ENCODE peak calls at places on chromosomes 1 and 21, in four cellular contexts. One of them, this sample, is unnamed.

GRCh38 chr1:104238991-104239390 is 489.3 kb downstream of the AMY1C start:
- DNase-seq in sciatic nerve: no peak
- DNase-seq in NCI-H1092 treated with DMSO at 0.1 percent for 48 hours: peak; percentile 17
- DNase-seq in HT-29: no peak
- DNase-seq in this sample: no peak

GRCh38 chr1:47894718-47895393 is 102.3 kb downstream of the TRABD2B start:
- DNase-seq in sciatic nerve: no peak
- DNase-seq in NCI-H1092 treated with DMSO at 0.1 percent for 48 hours: no peak
- DNase-seq in HT-29: peak; percentile 66
- DNase-seq in this sample: no peak

GRCh38 chr1:199313444-199313843 is 674.6 kb downstream of the PTPRC start:
- DNase-seq in sciatic nerve: no peak
- DNase-seq in NCI-H1092 treated with DMSO at 0.1 percent for 48 hours: no peak
- DNase-seq in HT-29: no peak
- DNase-seq in this sample: no peak

GRCh38 chr1:161166669-161167548 is 683 bp downstream of the PPOX start:
- DNase-seq in sciatic nerve: no peak
- DNase-seq in NCI-H1092 treated with DMSO at 0.1 percent for 48 hours: peak; percentile 52
- DNase-seq in HT-29: peak; percentile 26
- DNase-seq in this sample: no peak

GRCh38 chr1:221741364-221741970 is 422 bp downstream of the DUSP10 start:
- DNase-seq in sciatic nerve: peak; percentile 59
- DNase-seq in NCI-H1092 treated with DMSO at 0.1 percent for 48 hours: peak; percentile 56
- DNase-seq in HT-29: no peak
- DNase-seq in this sample: peak; percentile 31

GRCh38 chr1:188499690-188500089 is 1670.9 kb downstream of the PLA2G4A start:
- DNase-seq in sciatic nerve: no peak
- DNase-seq in NCI-H1092 treated with DMSO at 0.1 percent for 48 hours: no peak
- DNase-seq in HT-29: no peak
- DNase-seq in this sample: no peak

GRCh38 chr1:119453021-119453420 is 38.1 kb downstream of the HSD3B2 start:
- DNase-seq in sciatic nerve: peak; percentile 65
- DNase-seq in NCI-H1092 treated with DMSO at 0.1 percent for 48 hours: no peak
- DNase-seq in HT-29: peak; percentile 12
- DNase-seq in this sample: no peak

GRCh38 chr1:209576392-209576791 is 7.1 kb upstream of the CAMK1G start:
- DNase-seq in sciatic nerve: no peak
- DNase-seq in NCI-H1092 treated with DMSO at 0.1 percent for 48 hours: no peak
- DNase-seq in HT-29: no peak
- DNase-seq in this sample: no peak

GRCh38 chr1:116409751-116410182 is 36.7 kb downstream of the ATP1A1 start:
- DNase-seq in sciatic nerve: no peak
- DNase-seq in NCI-H1092 treated with DMSO at 0.1 percent for 48 hours: no peak
- DNase-seq in HT-29: no peak
- DNase-seq in this sample: no peak

GRCh38 chr1:7616076-7616833 is 154.8 kb upstream of the VAMP3 start:
- DNase-seq in sciatic nerve: no peak
- DNase-seq in NCI-H1092 treated with DMSO at 0.1 percent for 48 hours: no peak
- DNase-seq in HT-29: peak; percentile 16
- DNase-seq in this sample: no peak

GRCh38 chr1:16978589-16979474 is 1.6 kb downstream of the MFAP2 start:
- DNase-seq in sciatic nerve: no peak
- DNase-seq in NCI-H1092 treated with DMSO at 0.1 percent for 48 hours: no peak
- DNase-seq in HT-29: no peak
- DNase-seq in this sample: no peak

GRCh38 chr1:215005656-215006335 is 76.7 kb upstream of the KCNK2 start:
- DNase-seq in sciatic nerve: no peak
- DNase-seq in NCI-H1092 treated with DMSO at 0.1 percent for 48 hours: no peak
- DNase-seq in HT-29: no peak
- DNase-seq in this sample: no peak

GRCh38 chr1:245045087-245045881 is 109.5 kb upstream of the KIF26B start:
- DNase-seq in sciatic nerve: no peak
- DNase-seq in NCI-H1092 treated with DMSO at 0.1 percent for 48 hours: no peak
- DNase-seq in HT-29: peak; percentile 70
- DNase-seq in this sample: no peak

GRCh38 chr1:24714859-24715520 is 30.3 kb upstream of the CLIC4 start:
- DNase-seq in sciatic nerve: peak; percentile 88
- DNase-seq in NCI-H1092 treated with DMSO at 0.1 percent for 48 hours: no peak
- DNase-seq in HT-29: no peak
- DNase-seq in this sample: no peak

GRCh38 chr1:228166170-228166936 is 749 bp downstream of the IBA57 start:
- DNase-seq in sciatic nerve: peak; percentile 83
- DNase-seq in NCI-H1092 treated with DMSO at 0.1 percent for 48 hours: peak; percentile 72
- DNase-seq in HT-29: peak; percentile 88
- DNase-seq in this sample: peak; percentile 76

GRCh38 chr21:45366931-45367401 is 38.0 kb upstream of the COL18A1 start:
- DNase-seq in sciatic nerve: no peak
- DNase-seq in NCI-H1092 treated with DMSO at 0.1 percent for 48 hours: no peak
- DNase-seq in HT-29: peak; percentile 19
- DNase-seq in this sample: no peak

GRCh38 chr1:26983863-26984262 is 9.6 kb upstream of the TRNP1 start:
- DNase-seq in sciatic nerve: no peak
- DNase-seq in NCI-H1092 treated with DMSO at 0.1 percent for 48 hours: no peak
- DNase-seq in HT-29: no peak
- DNase-seq in this sample: no peak

GRCh38 chr1:201021333-201022177 is 2.0 kb downstream of the KIF21B start:
- DNase-seq in sciatic nerve: no peak
- DNase-seq in NCI-H1092 treated with DMSO at 0.1 percent for 48 hours: peak; percentile 18
- DNase-seq in HT-29: no peak
- DNase-seq in this sample: no peak

GRCh38 chr1:107840746-107841145 is 124.2 kb downstream of the VAV3 start:
- DNase-seq in sciatic nerve: no peak
- DNase-seq in NCI-H1092 treated with DMSO at 0.1 percent for 48 hours: no peak
- DNase-seq in HT-29: no peak
- DNase-seq in this sample: no peak

GRCh38 chr1:233790121-233790520 is 114.4 kb upstream of the SLC35F3 start:
- DNase-seq in sciatic nerve: no peak
- DNase-seq in NCI-H1092 treated with DMSO at 0.1 percent for 48 hours: no peak
- DNase-seq in HT-29: no peak
- DNase-seq in this sample: no peak

GRCh38 chr1:179840107-179840506 is 37.5 kb downstream of the TOR1AIP2 start:
- DNase-seq in sciatic nerve: no peak
- DNase-seq in NCI-H1092 treated with DMSO at 0.1 percent for 48 hours: no peak
- DNase-seq in HT-29: no peak
- DNase-seq in this sample: no peak

GRCh38 chr1:202957733-202958543 is at the start of gene ADIPOR1:
- DNase-seq in sciatic nerve: peak; percentile 93
- DNase-seq in NCI-H1092 treated with DMSO at 0.1 percent for 48 hours: peak; percentile 88
- DNase-seq in HT-29: peak; percentile 87
- DNase-seq in this sample: peak; percentile 53

GRCh38 chr1:236747311-236747956 is 47.7 kb upstream of the MTR start:
- DNase-seq in sciatic nerve: no peak
- DNase-seq in NCI-H1092 treated with DMSO at 0.1 percent for 48 hours: no peak
- DNase-seq in HT-29: no peak
- DNase-seq in this sample: no peak

GRCh38 chr1:155329980-155330598 is 9.4 kb downstream of the RUSC1 start:
- DNase-seq in sciatic nerve: no peak
- DNase-seq in NCI-H1092 treated with DMSO at 0.1 percent for 48 hours: no peak
- DNase-seq in HT-29: no peak
- DNase-seq in this sample: no peak

GRCh38 chr1:17904290-17904689 is 149.2 kb downstream of the ACTL8 start:
- DNase-seq in sciatic nerve: peak; percentile 9
- DNase-seq in NCI-H1092 treated with DMSO at 0.1 percent for 48 hours: no peak
- DNase-seq in HT-29: no peak
- DNase-seq in this sample: no peak

GRCh38 chr21:26842976-26843911 is 2.0 kb downstream of the ADAMTS1 start:
- DNase-seq in sciatic nerve: peak; percentile 96
- DNase-seq in NCI-H1092 treated with DMSO at 0.1 percent for 48 hours: no peak
- DNase-seq in HT-29: peak; percentile 48
- DNase-seq in this sample: peak; percentile 76

GRCh38 chr1:167082511-167083027 is 7.6 kb downstream of the GPA33 start:
- DNase-seq in sciatic nerve: no peak
- DNase-seq in NCI-H1092 treated with DMSO at 0.1 percent for 48 hours: no peak
- DNase-seq in HT-29: peak; percentile 96
- DNase-seq in this sample: no peak

GRCh38 chr1:201171063-201172036 is 17.1 kb upstream of the TMEM9 start:
- DNase-seq in sciatic nerve: no peak
- DNase-seq in NCI-H1092 treated with DMSO at 0.1 percent for 48 hours: peak; percentile 75
- DNase-seq in HT-29: no peak
- DNase-seq in this sample: no peak

GRCh38 chr21:46051821-46052675 is 45.9 kb upstream of the COL6A2 start:
- DNase-seq in sciatic nerve: peak; percentile 51
- DNase-seq in NCI-H1092 treated with DMSO at 0.1 percent for 48 hours: no peak
- DNase-seq in HT-29: no peak
- DNase-seq in this sample: no peak

GRCh38 chr1:159932296-159933285 is 7.3 kb upstream of the TAGLN2 start:
- DNase-seq in sciatic nerve: no peak
- DNase-seq in NCI-H1092 treated with DMSO at 0.1 percent for 48 hours: no peak
- DNase-seq in HT-29: no peak
- DNase-seq in this sample: no peak

GRCh38 chr1:246565751-246566127 is 322 bp downstream of the TFB2M start:
- DNase-seq in sciatic nerve: no peak
- DNase-seq in NCI-H1092 treated with DMSO at 0.1 percent for 48 hours: no peak
- DNase-seq in HT-29: no peak
- DNase-seq in this sample: peak; percentile 58

GRCh38 chr1:107727866-107728265 is 237.1 kb downstream of the VAV3 start:
- DNase-seq in sciatic nerve: no peak
- DNase-seq in NCI-H1092 treated with DMSO at 0.1 percent for 48 hours: no peak
- DNase-seq in HT-29: no peak
- DNase-seq in this sample: peak; percentile 73

GRCh38 chr1:97138515-97139032 is 417.0 kb downstream of the PTBP2 start:
- DNase-seq in sciatic nerve: no peak
- DNase-seq in NCI-H1092 treated with DMSO at 0.1 percent for 48 hours: no peak
- DNase-seq in HT-29: peak; percentile 5
- DNase-seq in this sample: no peak

GRCh38 chr1:23149110-23149509 is 19.5 kb downstream of the LUZP1 start:
- DNase-seq in sciatic nerve: no peak
- DNase-seq in NCI-H1092 treated with DMSO at 0.1 percent for 48 hours: no peak
- DNase-seq in HT-29: peak; percentile 76
- DNase-seq in this sample: peak; percentile 31

GRCh38 chr1:151980287-151981177 is 13.1 kb downstream of the S100A10 start:
- DNase-seq in sciatic nerve: peak; percentile 84
- DNase-seq in NCI-H1092 treated with DMSO at 0.1 percent for 48 hours: no peak
- DNase-seq in HT-29: peak; percentile 61
- DNase-seq in this sample: no peak

GRCh38 chr1:217014066-217014465 is 290.8 kb upstream of the ESRRG start:
- DNase-seq in sciatic nerve: no peak
- DNase-seq in NCI-H1092 treated with DMSO at 0.1 percent for 48 hours: no peak
- DNase-seq in HT-29: no peak
- DNase-seq in this sample: no peak